ENCODE peak calls at places on chromosome 4, in five cellular contexts. One of them, this sample, is unnamed.

GRCh38 chr4:37762294-37763163 is 64.0 kb upstream of the PGM2 start:
- ATAC-seq in naive thymus-derived CD8-positive, alpha-beta T cell: no peak
- ATAC-seq in HCT116: peak; percentile 77
- ATAC-seq in effector memory CD8-positive, alpha-beta T cell: no peak
- ATAC-seq in stimulated activated effector memory CD8-positive, alpha-beta T cell treated with anti-CD3 and anti-CD28 coated beads, Interleukin-12 subunit alpha, Interleukin-12 subunit beta, amount 100 ng/mL, for 72 hours: no peak
- ATAC-seq in this sample: peak; percentile 76

GRCh38 chr4:150145090-150145949 is 67.1 kb downstream of the DCLK2 start:
- ATAC-seq in HCT116: peak; percentile 63
- ATAC-seq in effector memory CD8-positive, alpha-beta T cell: no peak
- ATAC-seq in naive thymus-derived CD8-positive, alpha-beta T cell: no peak
- ATAC-seq in stimulated activated effector memory CD8-positive, alpha-beta T cell treated with anti-CD3 and anti-CD28 coated beads, Interleukin-12 subunit alpha, Interleukin-12 subunit beta, amount 100 ng/mL, for 72 hours: no peak
- ATAC-seq in this sample: no peak

GRCh38 chr4:39905656-39906055 is 72.1 kb downstream of the PDS5A start:
- ATAC-seq in HCT116: no peak
- ATAC-seq in effector memory CD8-positive, alpha-beta T cell: no peak
- ATAC-seq in stimulated activated effector memory CD8-positive, alpha-beta T cell treated with anti-CD3 and anti-CD28 coated beads, Interleukin-12 subunit alpha, Interleukin-12 subunit beta, amount 100 ng/mL, for 72 hours: no peak
- ATAC-seq in naive thymus-derived CD8-positive, alpha-beta T cell: no peak
- ATAC-seq in this sample: no peak

GRCh38 chr4:104066533-104066932 is 346.7 kb upstream of the TACR3 start:
- ATAC-seq in HCT116: no peak
- ATAC-seq in effector memory CD8-positive, alpha-beta T cell: no peak
- ATAC-seq in stimulated activated effector memory CD8-positive, alpha-beta T cell treated with anti-CD3 and anti-CD28 coated beads, Interleukin-12 subunit alpha, Interleukin-12 subunit beta, amount 100 ng/mL, for 72 hours: no peak
- ATAC-seq in naive thymus-derived CD8-positive, alpha-beta T cell: no peak
- ATAC-seq in this sample: no peak

GRCh38 chr4:119750771-119751170 is 122.2 kb upstream of the PDE5A start:
- ATAC-seq in stimulated activated effector memory CD8-positive, alpha-beta T cell treated with anti-CD3 and anti-CD28 coated beads, Interleukin-12 subunit alpha, Interleukin-12 subunit beta, amount 100 ng/mL, for 72 hours: no peak
- ATAC-seq in effector memory CD8-positive, alpha-beta T cell: no peak
- ATAC-seq in naive thymus-derived CD8-positive, alpha-beta T cell: no peak
- ATAC-seq in HCT116: no peak
- ATAC-seq in this sample: no peak

GRCh38 chr4:121146530-121146929 is 17.6 kb downstream of the TNIP3 start:
- ATAC-seq in effector memory CD8-positive, alpha-beta T cell: no peak
- ATAC-seq in stimulated activated effector memory CD8-positive, alpha-beta T cell treated with anti-CD3 and anti-CD28 coated beads, Interleukin-12 subunit alpha, Interleukin-12 subunit beta, amount 100 ng/mL, for 72 hours: no peak
- ATAC-seq in naive thymus-derived CD8-positive, alpha-beta T cell: no peak
- ATAC-seq in HCT116: no peak
- ATAC-seq in this sample: no peak

GRCh38 chr4:70629469-70630090 is 1.0 kb downstream of the ENAM start:
- ATAC-seq in stimulated activated effector memory CD8-positive, alpha-beta T cell treated with anti-CD3 and anti-CD28 coated beads, Interleukin-12 subunit alpha, Interleukin-12 subunit beta, amount 100 ng/mL, for 72 hours: peak; percentile 86
- ATAC-seq in naive thymus-derived CD8-positive, alpha-beta T cell: no peak
- ATAC-seq in effector memory CD8-positive, alpha-beta T cell: no peak
- ATAC-seq in HCT116: no peak
- ATAC-seq in this sample: no peak

GRCh38 chr4:88659061-88659889 is 38.4 kb downstream of the NAP1L5 start:
- ATAC-seq in HCT116: peak; percentile 99
- ATAC-seq in stimulated activated effector memory CD8-positive, alpha-beta T cell treated with anti-CD3 and anti-CD28 coated beads, Interleukin-12 subunit alpha, Interleukin-12 subunit beta, amount 100 ng/mL, for 72 hours: peak; percentile 78
- ATAC-seq in effector memory CD8-positive, alpha-beta T cell: peak; percentile 69
- ATAC-seq in naive thymus-derived CD8-positive, alpha-beta T cell: peak; percentile 75
- ATAC-seq in this sample: peak; percentile 92

GRCh38 chr4:177455591-177455990 is 13.4 kb upstream of the AGA start:
- ATAC-seq in effector memory CD8-positive, alpha-beta T cell: no peak
- ATAC-seq in naive thymus-derived CD8-positive, alpha-beta T cell: no peak
- ATAC-seq in stimulated activated effector memory CD8-positive, alpha-beta T cell treated with anti-CD3 and anti-CD28 coated beads, Interleukin-12 subunit alpha, Interleukin-12 subunit beta, amount 100 ng/mL, for 72 hours: no peak
- ATAC-seq in HCT116: no peak
- ATAC-seq in this sample: no peak

GRCh38 chr4:75195111-75195510 is 262.2 kb downstream of the PARM1 start:
- ATAC-seq in effector memory CD8-positive, alpha-beta T cell: no peak
- ATAC-seq in HCT116: no peak
- ATAC-seq in stimulated activated effector memory CD8-positive, alpha-beta T cell treated with anti-CD3 and anti-CD28 coated beads, Interleukin-12 subunit alpha, Interleukin-12 subunit beta, amount 100 ng/mL, for 72 hours: no peak
- ATAC-seq in naive thymus-derived CD8-positive, alpha-beta T cell: no peak
- ATAC-seq in this sample: no peak

GRCh38 chr4:105624530-105624929 is 72.1 kb downstream of the ARHGEF38 start:
- ATAC-seq in stimulated activated effector memory CD8-positive, alpha-beta T cell treated with anti-CD3 and anti-CD28 coated beads, Interleukin-12 subunit alpha, Interleukin-12 subunit beta, amount 100 ng/mL, for 72 hours: peak; percentile 28
- ATAC-seq in HCT116: no peak
- ATAC-seq in naive thymus-derived CD8-positive, alpha-beta T cell: no peak
- ATAC-seq in effector memory CD8-positive, alpha-beta T cell: no peak
- ATAC-seq in this sample: peak; percentile 81

GRCh38 chr4:128502818-128503527 is 215.4 kb upstream of the PGRMC2 start:
- ATAC-seq in effector memory CD8-positive, alpha-beta T cell: no peak
- ATAC-seq in naive thymus-derived CD8-positive, alpha-beta T cell: no peak
- ATAC-seq in HCT116: no peak
- ATAC-seq in stimulated activated effector memory CD8-positive, alpha-beta T cell treated with anti-CD3 and anti-CD28 coated beads, Interleukin-12 subunit alpha, Interleukin-12 subunit beta, amount 100 ng/mL, for 72 hours: no peak
- ATAC-seq in this sample: no peak

GRCh38 chr4:181213562-181213961 is 1029.6 kb upstream of the TENM3 start:
- ATAC-seq in naive thymus-derived CD8-positive, alpha-beta T cell: no peak
- ATAC-seq in stimulated activated effector memory CD8-positive, alpha-beta T cell treated with anti-CD3 and anti-CD28 coated beads, Interleukin-12 subunit alpha, Interleukin-12 subunit beta, amount 100 ng/mL, for 72 hours: no peak
- ATAC-seq in HCT116: no peak
- ATAC-seq in effector memory CD8-positive, alpha-beta T cell: no peak
- ATAC-seq in this sample: no peak

GRCh38 chr4:151822331-151822730 is 61.5 kb upstream of the GATB start:
- ATAC-seq in naive thymus-derived CD8-positive, alpha-beta T cell: no peak
- ATAC-seq in effector memory CD8-positive, alpha-beta T cell: no peak
- ATAC-seq in HCT116: no peak
- ATAC-seq in stimulated activated effector memory CD8-positive, alpha-beta T cell treated with anti-CD3 and anti-CD28 coated beads, Interleukin-12 subunit alpha, Interleukin-12 subunit beta, amount 100 ng/mL, for 72 hours: no peak
- ATAC-seq in this sample: no peak

GRCh38 chr4:146292508-146292907 is 78.2 kb downstream of the REELD1 start:
- ATAC-seq in stimulated activated effector memory CD8-positive, alpha-beta T cell treated with anti-CD3 and anti-CD28 coated beads, Interleukin-12 subunit alpha, Interleukin-12 subunit beta, amount 100 ng/mL, for 72 hours: no peak
- ATAC-seq in effector memory CD8-positive, alpha-beta T cell: no peak
- ATAC-seq in naive thymus-derived CD8-positive, alpha-beta T cell: no peak
- ATAC-seq in HCT116: no peak
- ATAC-seq in this sample: no peak

GRCh38 chr4:102345795-102346100 is 466 bp upstream of the SLC39A8 start:
- ATAC-seq in naive thymus-derived CD8-positive, alpha-beta T cell: no peak
- ATAC-seq in effector memory CD8-positive, alpha-beta T cell: peak; percentile 16
- ATAC-seq in HCT116: peak; percentile 1
- ATAC-seq in stimulated activated effector memory CD8-positive, alpha-beta T cell treated with anti-CD3 and anti-CD28 coated beads, Interleukin-12 subunit alpha, Interleukin-12 subunit beta, amount 100 ng/mL, for 72 hours: peak; percentile 20
- ATAC-seq in this sample: no peak

GRCh38 chr4:15898902-15899301 is 39.6 kb downstream of the FGFBP1 start:
- ATAC-seq in effector memory CD8-positive, alpha-beta T cell: no peak
- ATAC-seq in HCT116: no peak
- ATAC-seq in naive thymus-derived CD8-positive, alpha-beta T cell: no peak
- ATAC-seq in stimulated activated effector memory CD8-positive, alpha-beta T cell treated with anti-CD3 and anti-CD28 coated beads, Interleukin-12 subunit alpha, Interleukin-12 subunit beta, amount 100 ng/mL, for 72 hours: no peak
- ATAC-seq in this sample: peak; percentile 85

GRCh38 chr4:173091362-173091761 is 77.2 kb upstream of the GALNT7 start:
- ATAC-seq in naive thymus-derived CD8-positive, alpha-beta T cell: no peak
- ATAC-seq in effector memory CD8-positive, alpha-beta T cell: no peak
- ATAC-seq in HCT116: no peak
- ATAC-seq in stimulated activated effector memory CD8-positive, alpha-beta T cell treated with anti-CD3 and anti-CD28 coated beads, Interleukin-12 subunit alpha, Interleukin-12 subunit beta, amount 100 ng/mL, for 72 hours: no peak
- ATAC-seq in this sample: no peak

GRCh38 chr4:83320548-83320947 is 14.1 kb downstream of the HPSE start:
- ATAC-seq in effector memory CD8-positive, alpha-beta T cell: no peak
- ATAC-seq in HCT116: no peak
- ATAC-seq in stimulated activated effector memory CD8-positive, alpha-beta T cell treated with anti-CD3 and anti-CD28 coated beads, Interleukin-12 subunit alpha, Interleukin-12 subunit beta, amount 100 ng/mL, for 72 hours: peak; percentile 55
- ATAC-seq in naive thymus-derived CD8-positive, alpha-beta T cell: no peak
- ATAC-seq in this sample: no peak

GRCh38 chr4:791866-792630 is 33.9 kb downstream of the CPLX1 start:
- ATAC-seq in stimulated activated effector memory CD8-positive, alpha-beta T cell treated with anti-CD3 and anti-CD28 coated beads, Interleukin-12 subunit alpha, Interleukin-12 subunit beta, amount 100 ng/mL, for 72 hours: peak; percentile 52
- ATAC-seq in effector memory CD8-positive, alpha-beta T cell: peak; percentile 66
- ATAC-seq in HCT116: no peak
- ATAC-seq in naive thymus-derived CD8-positive, alpha-beta T cell: peak; percentile 69
- ATAC-seq in this sample: peak; percentile 22

GRCh38 chr4:10161840-10162239 is 45.2 kb upstream of the WDR1 start:
- ATAC-seq in naive thymus-derived CD8-positive, alpha-beta T cell: peak; percentile 77
- ATAC-seq in stimulated activated effector memory CD8-positive, alpha-beta T cell treated with anti-CD3 and anti-CD28 coated beads, Interleukin-12 subunit alpha, Interleukin-12 subunit beta, amount 100 ng/mL, for 72 hours: peak; percentile 60
- ATAC-seq in effector memory CD8-positive, alpha-beta T cell: peak; percentile 71
- ATAC-seq in HCT116: no peak
- ATAC-seq in this sample: no peak

GRCh38 chr4:178174756-178175155 is 732.5 kb upstream of the AGA start:
- ATAC-seq in effector memory CD8-positive, alpha-beta T cell: no peak
- ATAC-seq in HCT116: no peak
- ATAC-seq in stimulated activated effector memory CD8-positive, alpha-beta T cell treated with anti-CD3 and anti-CD28 coated beads, Interleukin-12 subunit alpha, Interleukin-12 subunit beta, amount 100 ng/mL, for 72 hours: no peak
- ATAC-seq in naive thymus-derived CD8-positive, alpha-beta T cell: no peak
- ATAC-seq in this sample: no peak

GRCh38 chr4:77827343-77827742 is 8.2 kb upstream of the CNOT6L start:
- ATAC-seq in effector memory CD8-positive, alpha-beta T cell: peak; percentile 95
- ATAC-seq in naive thymus-derived CD8-positive, alpha-beta T cell: peak; percentile 80
- ATAC-seq in HCT116: no peak
- ATAC-seq in stimulated activated effector memory CD8-positive, alpha-beta T cell treated with anti-CD3 and anti-CD28 coated beads, Interleukin-12 subunit alpha, Interleukin-12 subunit beta, amount 100 ng/mL, for 72 hours: no peak
- ATAC-seq in this sample: peak; percentile 22

GRCh38 chr4:121380448-121381147 is at the start of gene QRFPR:
- ATAC-seq in effector memory CD8-positive, alpha-beta T cell: peak; percentile 27
- ATAC-seq in naive thymus-derived CD8-positive, alpha-beta T cell: no peak
- ATAC-seq in HCT116: no peak
- ATAC-seq in stimulated activated effector memory CD8-positive, alpha-beta T cell treated with anti-CD3 and anti-CD28 coated beads, Interleukin-12 subunit alpha, Interleukin-12 subunit beta, amount 100 ng/mL, for 72 hours: peak; percentile 70
- ATAC-seq in this sample: peak; percentile 87

GRCh38 chr4:81650871-81651270 is 179.2 kb upstream of the RASGEF1B start:
- ATAC-seq in effector memory CD8-positive, alpha-beta T cell: no peak
- ATAC-seq in HCT116: no peak
- ATAC-seq in stimulated activated effector memory CD8-positive, alpha-beta T cell treated with anti-CD3 and anti-CD28 coated beads, Interleukin-12 subunit alpha, Interleukin-12 subunit beta, amount 100 ng/mL, for 72 hours: no peak
- ATAC-seq in naive thymus-derived CD8-positive, alpha-beta T cell: no peak
- ATAC-seq in this sample: peak; percentile 60

GRCh38 chr4:174764105-174764729 is 64.8 kb downstream of the GLRA3 start:
- ATAC-seq in naive thymus-derived CD8-positive, alpha-beta T cell: no peak
- ATAC-seq in stimulated activated effector memory CD8-positive, alpha-beta T cell treated with anti-CD3 and anti-CD28 coated beads, Interleukin-12 subunit alpha, Interleukin-12 subunit beta, amount 100 ng/mL, for 72 hours: no peak
- ATAC-seq in HCT116: peak; percentile 85
- ATAC-seq in effector memory CD8-positive, alpha-beta T cell: no peak
- ATAC-seq in this sample: no peak

GRCh38 chr4:73883306-73883705 is 14.1 kb downstream of the CXCL1 start:
- ATAC-seq in HCT116: no peak
- ATAC-seq in effector memory CD8-positive, alpha-beta T cell: no peak
- ATAC-seq in naive thymus-derived CD8-positive, alpha-beta T cell: no peak
- ATAC-seq in stimulated activated effector memory CD8-positive, alpha-beta T cell treated with anti-CD3 and anti-CD28 coated beads, Interleukin-12 subunit alpha, Interleukin-12 subunit beta, amount 100 ng/mL, for 72 hours: no peak
- ATAC-seq in this sample: no peak

GRCh38 chr4:99811850-99812249 is 4.8 kb upstream of the DAPP1 start:
- ATAC-seq in effector memory CD8-positive, alpha-beta T cell: no peak
- ATAC-seq in stimulated activated effector memory CD8-positive, alpha-beta T cell treated with anti-CD3 and anti-CD28 coated beads, Interleukin-12 subunit alpha, Interleukin-12 subunit beta, amount 100 ng/mL, for 72 hours: no peak
- ATAC-seq in HCT116: no peak
- ATAC-seq in naive thymus-derived CD8-positive, alpha-beta T cell: no peak
- ATAC-seq in this sample: no peak

GRCh38 chr4:186030795-186031194 is 38.2 kb upstream of the TLR3 start:
- ATAC-seq in HCT116: no peak
- ATAC-seq in effector memory CD8-positive, alpha-beta T cell: no peak
- ATAC-seq in stimulated activated effector memory CD8-positive, alpha-beta T cell treated with anti-CD3 and anti-CD28 coated beads, Interleukin-12 subunit alpha, Interleukin-12 subunit beta, amount 100 ng/mL, for 72 hours: no peak
- ATAC-seq in naive thymus-derived CD8-positive, alpha-beta T cell: no peak
- ATAC-seq in this sample: no peak

GRCh38 chr4:2924765-2925301 is 38.4 kb downstream of the NOP14 start:
- ATAC-seq in naive thymus-derived CD8-positive, alpha-beta T cell: no peak
- ATAC-seq in effector memory CD8-positive, alpha-beta T cell: no peak
- ATAC-seq in HCT116: no peak
- ATAC-seq in stimulated activated effector memory CD8-positive, alpha-beta T cell treated with anti-CD3 and anti-CD28 coated beads, Interleukin-12 subunit alpha, Interleukin-12 subunit beta, amount 100 ng/mL, for 72 hours: no peak
- ATAC-seq in this sample: peak; percentile 54

This sample was measured in esophagus mucosa.